ENCODE peak calls at places on chromosomes 2 and 18, in ten cellular contexts. U is PC-3, B is ovary, S is HFF-Myc, W is GM13977, Y is MCF 10A, O is B cell, Z is GM12878, N is psoas muscle, G is fibroblast of lung. E is an unnamed sample.

GRCh38 chr2:219497495-219498279 is 1.0 kb upstream of the GMPPA start:
- DNase-seq in U (peak), B (peak), S (no peak), W (peak), Y (peak), O (no peak), Z (no peak), N (peak), G (peak), E (peak)

GRCh38 chr18:63850010-63850409 is 37.5 kb upstream of the SERPINB2 start:
- DNase-seq in U (peak), B (no peak), S (peak), W (peak), Y (peak), O (no peak), Z (no peak), N (no peak), G (no peak), E (no peak)

GRCh38 chr18:22726469-22726868 is 206.7 kb upstream of the RBBP8 start:
- DNase-seq in U (no peak), B (no peak), S (no peak), W (no peak), Y (no peak), O (no peak), Z (no peak), N (no peak), G (no peak), E (no peak)

GRCh38 chr2:180516204-180516603 is 464.2 kb upstream of the UBE2E3 start:
- DNase-seq in U (no peak), B (no peak), S (no peak), W (no peak), Y (no peak), O (no peak), Z (no peak), N (no peak), G (no peak), E (no peak)

GRCh38 chr2:39625193-39625926 is 40.4 kb upstream of the TMEM178A start:
- DNase-seq in U (peak), B (no peak), S (no peak), W (no peak), Y (no peak), O (no peak), Z (no peak), N (no peak), G (no peak), E (no peak)

GRCh38 chr18:6200375-6200774 is 214.3 kb downstream of the L3MBTL4 start:
- DNase-seq in U (no peak), B (no peak), S (no peak), W (no peak), Y (no peak), O (no peak), Z (no peak), N (no peak), G (no peak), E (no peak)

GRCh38 chr2:148531175-148532048 is 113.1 kb upstream of the EPC2 start:
- DNase-seq in U (no peak), B (no peak), S (no peak), W (no peak), Y (no peak), O (peak), Z (no peak), N (no peak), G (no peak), E (no peak)

GRCh38 chr18:49127606-49128190 is 176.9 kb upstream of the SMAD7 start:
- DNase-seq in U (no peak), B (no peak), S (peak), W (no peak), Y (no peak), O (no peak), Z (no peak), N (no peak), G (no peak), E (no peak)

GRCh38 chr2:220065581-220065980 is 438.2 kb downstream of the SLC4A3 start:
- DNase-seq in U (no peak), B (no peak), S (no peak), W (no peak), Y (no peak), O (no peak), Z (no peak), N (no peak), G (peak), E (no peak)

GRCh38 chr2:46297546-46298271 is 502 bp downstream of the EPAS1 start:
- DNase-seq in U (peak), B (peak), S (no peak), W (peak), Y (peak), O (peak), Z (no peak), N (peak), G (no peak), E (no peak)

GRCh38 chr2:186459009-186459408 is 27.1 kb upstream of the ZC3H15 start:
- DNase-seq in U (peak), B (no peak), S (no peak), W (no peak), Y (peak), O (no peak), Z (no peak), N (no peak), G (peak), E (no peak)

DNA sequence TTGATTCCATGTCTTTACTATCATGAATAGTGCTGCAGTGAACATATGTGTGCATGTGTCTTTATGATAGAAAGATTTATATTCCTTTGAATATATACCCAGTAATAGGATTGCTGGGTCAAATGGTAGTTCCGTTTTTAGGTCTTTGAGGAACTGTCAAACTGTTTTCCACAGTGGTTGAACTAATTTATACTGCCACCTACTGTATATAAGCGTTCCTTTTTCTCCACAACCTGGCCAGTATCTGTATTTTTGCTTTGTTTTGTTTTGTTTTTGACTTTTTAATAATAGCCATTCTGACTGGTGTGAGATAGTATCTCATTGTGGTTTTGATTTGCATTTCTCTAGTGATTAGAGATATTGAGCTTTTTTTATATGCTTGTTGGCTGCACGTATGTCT is 641.6 kb downstream of the SUCLG1 start:
- DNase-seq in U (peak), B (no peak), S (no peak), W (no peak), Y (peak), O (no peak), Z (no peak), N (no peak), G (no peak), E (no peak)
- TF ChIP-seq CTCF in U (peak), B (no peak), S (no peak), W (peak), Y (peak), O (no peak), Z (no peak), N (no peak), G (peak), E (peak)

GRCh38 chr2:45256867-45257641 is 247.8 kb upstream of the SIX2 start:
- DNase-seq in U (no peak), B (no peak), S (no peak), W (no peak), Y (no peak), O (no peak), Z (no peak), N (no peak), G (no peak), E (no peak)
- TF ChIP-seq CTCF in U (no peak), B (no peak), S (no peak), W (no peak), Y (no peak), O (no peak), Z (no peak), N (no peak), G (no peak), E (no peak)

GRCh38 chr2:133421516-133422324 is 146.5 kb downstream of the NCKAP5 start:
- DNase-seq in U (no peak), B (no peak), S (no peak), W (no peak), Y (no peak), O (no peak), Z (peak), N (no peak), G (peak), E (no peak)
- TF ChIP-seq CTCF in U (no peak), B (no peak), S (no peak), W (no peak), Y (no peak), O (no peak), Z (peak), N (no peak), G (peak), E (no peak)

DNA sequence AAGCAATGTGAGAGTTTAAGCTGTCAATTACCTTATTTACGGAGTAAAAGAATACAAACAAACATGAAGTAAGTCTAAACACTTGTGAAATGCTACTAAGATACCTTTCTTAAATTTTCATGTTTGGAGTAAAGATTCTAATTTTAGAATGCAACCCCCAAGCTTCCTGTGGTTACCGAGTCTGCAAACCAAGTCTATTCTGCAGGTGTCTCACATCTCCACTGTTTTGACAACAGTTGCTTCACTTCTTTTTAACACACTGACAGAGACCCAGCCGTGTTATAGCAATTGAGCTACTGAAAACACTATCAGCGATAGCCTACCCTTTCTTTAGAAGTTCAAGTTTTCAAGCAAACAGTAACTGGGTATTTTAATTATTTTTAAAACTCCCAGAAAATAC is 608.3 kb downstream of the ERBB4 start:
- DNase-seq in U (no peak), B (no peak), S (no peak), W (peak), Y (no peak), O (no peak), Z (peak), N (no peak), G (peak), E (peak)
- TF ChIP-seq CTCF in U (no peak), B (no peak), S (no peak), W (no peak), Y (no peak), O (no peak), Z (no peak), N (no peak), G (no peak), E (no peak)

DNA sequence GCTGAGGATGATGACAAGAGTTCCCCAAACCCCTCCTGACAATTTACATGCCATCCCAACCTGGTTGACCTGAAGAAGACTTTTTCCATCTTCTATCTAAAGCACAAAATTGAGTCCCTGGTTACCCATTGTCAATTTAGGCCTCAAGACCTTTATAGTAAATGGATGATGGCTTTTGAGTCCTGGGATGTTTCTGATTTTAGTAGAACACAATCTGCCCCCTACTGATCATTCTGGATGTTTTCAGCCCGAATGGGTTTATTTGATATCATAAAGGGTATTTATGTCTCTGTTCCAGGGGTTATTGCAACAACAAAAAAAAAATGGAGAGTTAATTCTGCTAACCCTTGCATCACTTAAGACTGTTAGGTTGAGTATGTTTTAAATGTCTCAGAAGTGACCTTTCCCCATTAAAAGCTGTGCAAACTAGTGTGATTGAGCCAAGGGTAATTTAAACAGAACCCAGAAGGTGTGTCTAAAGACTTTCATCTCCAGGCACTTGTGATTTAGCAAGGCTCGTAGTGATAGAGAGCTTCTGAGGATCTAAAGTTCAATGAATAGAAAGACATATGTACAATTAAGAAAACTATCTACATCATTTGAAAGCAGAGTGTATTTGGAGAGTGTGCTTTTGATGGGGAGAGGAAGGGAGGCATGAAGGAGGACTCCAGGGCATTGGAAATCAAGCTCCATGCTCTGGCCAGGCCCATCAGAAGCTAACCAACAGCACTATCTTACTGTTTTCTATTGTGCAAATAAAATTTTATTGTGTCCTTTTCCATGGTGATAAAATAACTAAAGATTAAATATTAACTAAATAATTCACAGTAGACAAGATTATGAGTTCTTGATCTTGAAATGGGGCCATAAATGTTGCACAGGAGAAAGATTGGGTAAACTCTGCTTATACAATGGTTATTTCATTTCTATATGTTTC is 96.6 kb upstream of the NOSTRIN start:
- DNase-seq in U (peak), B (no peak), S (no peak), W (no peak), Y (peak), O (no peak), Z (no peak), N (no peak), G (peak), E (no peak)
- TF ChIP-seq CTCF in U (peak), B (peak), S (peak), W (peak), Y (peak), O (peak), Z (peak), N (no peak), G (peak), E (peak)

GRCh38 chr18:52348209-52348608 is 8.2 kb downstream of the DCC start:
- DNase-seq in U (peak), B (no peak), S (no peak), W (no peak), Y (peak), O (no peak), Z (no peak), N (no peak), G (peak), E (no peak)
- TF ChIP-seq CTCF in U (peak), B (no peak), S (peak), W (peak), Y (no peak), O (no peak), Z (peak), N (no peak), G (peak), E (peak)

GRCh38 chr2:227317834-227318233 is 7.2 kb upstream of the MFF start:
- DNase-seq in U (no peak), B (no peak), S (no peak), W (no peak), Y (no peak), O (no peak), Z (no peak), N (no peak), G (no peak), E (no peak)
- TF ChIP-seq CTCF in U (no peak), B (no peak), S (no peak), W (no peak), Y (no peak), O (no peak), Z (no peak), N (no peak), G (no peak), E (no peak)